ENCODE peak calls at places on chromosomes 12 and 14, in four cellular contexts. T, Q, U and N are unnamed samples.
A peak's percentile ranks its signal among the peaks of the same experiment; 100 is the strongest.

GRCh38 chr12:90945070-90945649 is 9.8 kb downstream of the CCER1 start:
- DNase-seq in T (peak; percentile 27), Q (peak; percentile 29), U (no peak), N (no peak)

GRCh38 chr14:73457935-73458218 is 469 bp downstream of the NUMB start:
- DNase-seq in T (no peak), Q (no peak), U (no peak), N (peak; percentile 38)

GRCh38 chr12:1668833-1669543 is 21.9 kb upstream of the ADIPOR2 start:
- DNase-seq in T (no peak), Q (peak; percentile 85), U (peak; percentile 19), N (no peak)

GRCh38 chr12:100793182-100793581 is 1.4 kb upstream of the ANO4 start:
- DNase-seq in T (no peak), Q (no peak), U (no peak), N (no peak)

GRCh38 chr12:66552753-66553152 is 126.1 kb downstream of the GRIP1 start:
- DNase-seq in T (no peak), Q (no peak), U (no peak), N (no peak)

GRCh38 chr12:129911437-129912049 is 7.7 kb upstream of the TMEM132D start:
- DNase-seq in T (peak; percentile 43), Q (peak; percentile 30), U (peak; percentile 67), N (peak; percentile 24)

GRCh38 chr12:108346022-108346633 is 7.0 kb upstream of the CMKLR1 start:
- DNase-seq in T (no peak), Q (no peak), U (no peak), N (no peak)

GRCh38 chr14:95046711-95047681 is 110.3 kb downstream of the DICER1 start:
- DNase-seq in T (no peak), Q (no peak), U (no peak), N (peak; percentile 10)

GRCh38 chr14:71086571-71086970 is 179.3 kb downstream of the PCNX1 start:
- DNase-seq in T (no peak), Q (no peak), U (no peak), N (no peak)

GRCh38 chr14:90938615-90939014 is 121.8 kb downstream of the RPS6KA5 start:
- DNase-seq in T (no peak), Q (no peak), U (no peak), N (no peak)

GRCh38 chr14:38311655-38312054 is 55.8 kb upstream of the CLEC14A start:
- DNase-seq in T (no peak), Q (no peak), U (no peak), N (no peak)

GRCh38 chr12:12883369-12884001 is 7.9 kb upstream of the GPRC5A start:
- DNase-seq in T (peak; percentile 31), Q (peak; percentile 77), U (peak; percentile 23), N (no peak)

GRCh38 chr14:52863339-52863700 is 71.9 kb upstream of the GNPNAT1 start:
- DNase-seq in T (no peak), Q (no peak), U (no peak), N (no peak)

GRCh38 chr12:54006700-54007220 is 2.0 kb upstream of the HOXC8 start:
- DNase-seq in T (no peak), Q (no peak), U (no peak), N (no peak)

GRCh38 chr12:56448860-56449621 is at the start of gene TIMELESS:
- DNase-seq in T (peak; percentile 99), Q (peak; percentile 82), U (peak; percentile 95), N (peak; percentile 88)

GRCh38 chr12:32755051-32755653 is 545 bp downstream of the YARS2 start:
- DNase-seq in T (peak; percentile 70), Q (peak; percentile 60), U (peak; percentile 59), N (peak; percentile 88)

GRCh38 chr12:44873898-44874297 is 2.2 kb downstream of the NELL2 start:
- DNase-seq in T (no peak), Q (no peak), U (peak; percentile 9), N (no peak)

GRCh38 chr14:24314377-24315193 is 3.3 kb downstream of the LTB4R start:
- DNase-seq in T (no peak), Q (no peak), U (no peak), N (no peak)

GRCh38 chr12:31765931-31766330 is 37.1 kb upstream of the AMN1 start:
- DNase-seq in T (no peak), Q (no peak), U (no peak), N (no peak)

GRCh38 chr12:24955389-24955788 is 6.5 kb upstream of the BCAT1 start:
- DNase-seq in T (no peak), Q (no peak), U (no peak), N (no peak)

GRCh38 chr12:31362759-31363415 is 36.9 kb upstream of the SINHCAF start:
- DNase-seq in T (no peak), Q (peak; percentile 35), U (peak; percentile 23), N (peak; percentile 47)

GRCh38 chr14:76682367-76682766 is 78.9 kb upstream of the VASH1 start:
- DNase-seq in T (no peak), Q (no peak), U (no peak), N (no peak)

GRCh38 chr14:91510171-91511013 is at the start of gene PPP4R3A:
- DNase-seq in T (peak; percentile 92), Q (peak; percentile 86), U (peak; percentile 86), N (peak; percentile 90)

GRCh38 chr12:28955491-28955890 is 193.6 kb upstream of the FAR2 start:
- DNase-seq in T (no peak), Q (no peak), U (no peak), N (no peak)

GRCh38 chr12:1884651-1885050 is 33.8 kb downstream of the CACNA2D4 start:
- DNase-seq in T (no peak), Q (no peak), U (no peak), N (no peak)

GRCh38 chr14:58663494-58664111 is 25.8 kb downstream of the DACT1 start:
- DNase-seq in T (no peak), Q (no peak), U (no peak), N (no peak)

GRCh38 chr14:63045234-63045611 is at the start of gene KCNH5:
- DNase-seq in T (peak; percentile 33), Q (no peak), U (no peak), N (peak; percentile 76)

GRCh38 chr14:79701371-79701770 is 509.9 kb downstream of the DIO2 start:
- DNase-seq in T (no peak), Q (no peak), U (no peak), N (no peak)

GRCh38 chr14:81323094-81323493 is 77.0 kb downstream of the STON2 start:
- DNase-seq in T (no peak), Q (no peak), U (no peak), N (no peak)

GRCh38 chr14:54529811-54530210 is 20.1 kb downstream of the CGRRF1 start:
- DNase-seq in T (no peak), Q (no peak), U (no peak), N (no peak)

GRCh38 chr14:68372363-68372762 is 420.5 kb downstream of the ZFP36L1 start:
- DNase-seq in T (no peak), Q (no peak), U (no peak), N (no peak)

GRCh38 chr12:123995023-123995422 is 22.0 kb downstream of the ZNF664 start:
- DNase-seq in T (no peak), Q (no peak), U (no peak), N (no peak)

GRCh38 chr12:123997033-123997822 is 24.2 kb downstream of the ZNF664 start:
- DNase-seq in T (no peak), Q (no peak), U (no peak), N (no peak)

GRCh38 chr12:123997908-123998307 is 24.9 kb downstream of the ZNF664 start:
- DNase-seq in T (no peak), Q (no peak), U (no peak), N (no peak)

GRCh38 chr12:123998344-123998941 is 25.4 kb downstream of the ZNF664 start:
- DNase-seq in T (no peak), Q (no peak), U (peak; percentile 68), N (no peak)

GRCh38 chr12:123996581-123996980 is 23.6 kb downstream of the ZNF664 start:
- DNase-seq in T (no peak), Q (no peak), U (no peak), N (no peak)
- TF ChIP-seq HMGXB4 in T (no peak), Q (no peak), U (no peak), N (no peak)

DNA sequence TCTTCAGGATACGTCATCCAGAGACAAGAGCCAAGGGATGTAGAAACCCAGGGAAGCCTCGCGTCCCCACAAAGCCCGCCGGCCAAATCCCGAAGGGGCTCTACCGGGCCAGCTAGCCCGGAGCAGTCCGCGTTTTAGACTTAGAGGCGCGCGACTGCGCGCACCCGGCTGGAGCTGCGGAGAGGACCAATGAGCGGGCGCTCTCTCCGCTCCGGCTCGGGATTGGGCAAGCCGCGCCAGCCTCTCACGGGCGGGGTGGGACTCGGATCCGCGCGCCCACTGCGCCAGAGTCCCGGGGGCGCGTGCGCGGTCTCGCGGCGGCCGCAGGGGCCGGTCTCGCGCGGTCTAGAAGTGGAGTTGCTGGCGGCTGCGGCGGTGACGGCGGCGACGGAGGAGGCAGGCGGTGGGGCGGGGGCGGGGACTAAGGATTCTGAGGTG is 238 bp upstream of the PALS1 start:
- DNase-seq in T (peak; percentile 90), Q (peak; percentile 90), U (peak; percentile 91), N (peak; percentile 95)
- TF ChIP-seq HMGXB4 in T (no peak), Q (no peak), U (no peak), N (no peak)

GRCh38 chr12:4270670-4271432 is 2.7 kb upstream of the CCND2 start:
- DNase-seq in T (no peak), Q (no peak), U (no peak), N (peak; percentile 74)

GRCh38 chr12:4270016-4270669 is 3.4 kb upstream of the CCND2 start:
- DNase-seq in T (no peak), Q (no peak), U (no peak), N (peak; percentile 58)

GRCh38 chr12:4272976-4273650 is 449 bp upstream of the CCND2 start:
- DNase-seq in T (no peak), Q (no peak), U (no peak), N (no peak)

GRCh38 chr12:4272014-4272975 is 1.3 kb upstream of the CCND2 start:
- DNase-seq in T (no peak), Q (no peak), U (peak; percentile 56), N (peak; percentile 82)

GRCh38 chr12:4271433-4272013 is 2.0 kb upstream of the CCND2 start:
- DNase-seq in T (no peak), Q (no peak), U (no peak), N (no peak)
- TF ChIP-seq HMGXB4 in T (no peak), Q (no peak), U (no peak), N (no peak)

DNA sequence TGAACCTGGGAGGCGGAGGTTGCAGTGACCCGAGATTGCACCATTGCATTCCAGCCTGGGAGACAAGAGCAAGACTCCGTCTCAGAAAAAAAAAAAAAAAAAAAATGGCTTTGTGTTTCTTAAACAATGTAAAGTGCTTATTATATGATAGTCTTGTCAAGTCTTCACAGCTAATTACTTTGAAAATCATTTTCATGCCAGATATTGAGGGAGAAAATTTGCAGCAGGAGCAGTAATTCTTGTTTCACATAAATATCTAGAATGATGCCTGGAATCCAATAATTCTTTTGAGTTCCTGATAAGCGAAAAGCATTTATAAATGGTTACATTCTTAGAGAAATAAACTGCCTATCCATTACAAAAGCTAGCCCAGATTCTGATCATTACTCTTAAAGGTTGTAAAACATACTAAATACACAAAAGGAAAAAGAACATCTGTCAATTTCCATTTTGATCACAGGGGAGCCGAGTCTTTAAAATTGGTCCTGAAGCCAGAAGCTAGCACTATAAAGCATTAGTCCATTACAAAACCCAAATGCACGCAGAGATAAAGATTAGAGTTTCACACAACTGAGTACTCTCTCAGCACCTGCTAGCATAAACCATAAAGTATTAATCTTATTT is 50.3 kb downstream of the IFT81 start:
- DNase-seq in T (no peak), Q (no peak), U (no peak), N (no peak)
- TF ChIP-seq HMGXB4 in T (no peak), Q (no peak), U (no peak), N (no peak)